ENCODE peak calls at places on chromosomes 7 and 10, in four cellular contexts. One of them, this sample, is unnamed.

GRCh38 chr10:48684792-48685651 is at the start of gene WDFY4:
- DNase-seq in HepG2: no peak
- DNase-seq in K562: no peak
- DNase-seq in HEK293T: no peak
- DNase-seq in this sample: no peak

GRCh38 chr10:6748981-6749630 is 169.0 kb upstream of the PRKCQ start:
- DNase-seq in K562: no peak
- DNase-seq in HEK293T: no peak
- DNase-seq in HepG2: no peak
- DNase-seq in this sample: no peak

GRCh38 chr10:77974396-77975074 is 48.0 kb upstream of the DLG5 start:
- DNase-seq in K562: peak
- DNase-seq in HEK293T: peak
- DNase-seq in HepG2: peak
- DNase-seq in this sample: peak

GRCh38 chr10:126115861-126116260 is 219.5 kb downstream of the FANK1 start:
- DNase-seq in HepG2: no peak
- DNase-seq in HEK293T: no peak
- DNase-seq in K562: no peak
- DNase-seq in this sample: no peak

GRCh38 chr7:90320801-90321494 is at the start of gene FAM237B:
- DNase-seq in K562: no peak
- DNase-seq in HepG2: no peak
- DNase-seq in HEK293T: peak
- DNase-seq in this sample: peak

GRCh38 chr7:94100723-94101345 is 96.7 kb upstream of the BET1 start:
- DNase-seq in HepG2: no peak
- DNase-seq in HEK293T: no peak
- DNase-seq in K562: no peak
- DNase-seq in this sample: no peak

GRCh38 chr7:12091164-12091563 is 119.9 kb upstream of the TMEM106B start:
- DNase-seq in HepG2: no peak
- DNase-seq in HEK293T: no peak
- DNase-seq in K562: no peak
- DNase-seq in this sample: no peak

GRCh38 chr7:122311719-122312118 is 7.2 kb upstream of the FEZF1 start:
- DNase-seq in K562: no peak
- DNase-seq in HEK293T: no peak
- DNase-seq in HepG2: no peak
- DNase-seq in this sample: peak

GRCh38 chr10:100841528-100841927 is 71.2 kb upstream of the SLF2 start:
- DNase-seq in HEK293T: no peak
- DNase-seq in HepG2: no peak
- DNase-seq in K562: no peak
- DNase-seq in this sample: no peak

GRCh38 chr7:83850037-83850619 is 201.2 kb upstream of the SEMA3E start:
- DNase-seq in K562: no peak
- DNase-seq in HepG2: no peak
- DNase-seq in HEK293T: no peak
- DNase-seq in this sample: no peak

GRCh38 chr10:72980348-72980747 is 25.7 kb upstream of the PLA2G12B start:
- DNase-seq in HEK293T: no peak
- DNase-seq in HepG2: no peak
- DNase-seq in K562: no peak
- DNase-seq in this sample: no peak

GRCh38 chr10:13956826-13957225 is 370.1 kb downstream of the PRPF18 start:
- DNase-seq in HEK293T: no peak
- DNase-seq in HepG2: peak
- DNase-seq in K562: no peak
- DNase-seq in this sample: no peak

GRCh38 chr10:79286318-79286951 is 60.8 kb upstream of the PPIF start:
- DNase-seq in HEK293T: no peak
- DNase-seq in K562: peak
- DNase-seq in HepG2: no peak
- DNase-seq in this sample: no peak

GRCh38 chr10:103598654-103599115 is 105.2 kb downstream of the NEURL1 start:
- DNase-seq in HepG2: peak
- DNase-seq in HEK293T: peak
- DNase-seq in K562: peak
- DNase-seq in this sample: peak

GRCh38 chr10:43595739-43596298 is 10.4 kb upstream of the ZNF485 start:
- DNase-seq in HepG2: no peak
- DNase-seq in HEK293T: no peak
- DNase-seq in K562: no peak
- DNase-seq in this sample: no peak

GRCh38 chr10:59702347-59702746 is 7.3 kb downstream of the SLC16A9 start:
- DNase-seq in HEK293T: no peak
- DNase-seq in K562: no peak
- DNase-seq in HepG2: peak
- DNase-seq in this sample: no peak

GRCh38 chr7:149547126-149547525 is 49.5 kb upstream of the ZNF746 start:
- DNase-seq in HepG2: no peak
- DNase-seq in HEK293T: no peak
- DNase-seq in K562: no peak
- DNase-seq in this sample: no peak

GRCh38 chr10:44463511-44464121 is 78.7 kb upstream of the CXCL12 start:
- DNase-seq in HEK293T: no peak
- DNase-seq in K562: no peak
- DNase-seq in HepG2: no peak
- DNase-seq in this sample: no peak

GRCh38 chr7:40516376-40516775 is 381.6 kb downstream of the SUGCT start:
- DNase-seq in HepG2: no peak
- DNase-seq in HEK293T: no peak
- DNase-seq in K562: no peak
- DNase-seq in this sample: no peak

GRCh38 chr7:68063171-68063570 is 1066.5 kb downstream of the TYW1 start:
- DNase-seq in HepG2: no peak
- DNase-seq in K562: peak
- DNase-seq in HEK293T: peak
- DNase-seq in this sample: peak

GRCh38 chr10:110407301-110408170 is 90.2 kb upstream of the DUSP5 start:
- DNase-seq in HepG2: no peak
- DNase-seq in HEK293T: no peak
- DNase-seq in K562: no peak
- DNase-seq in this sample: no peak

GRCh38 chr7:42511027-42511426 is 274.0 kb upstream of the GLI3 start:
- DNase-seq in K562: no peak
- DNase-seq in HepG2: no peak
- DNase-seq in HEK293T: no peak
- DNase-seq in this sample: no peak

GRCh38 chr7:30366606-30367005 is 82.2 kb downstream of the ZNRF2 start:
- DNase-seq in HEK293T: no peak
- DNase-seq in K562: no peak
- DNase-seq in HepG2: no peak
- DNase-seq in this sample: no peak

GRCh38 chr7:50676754-50677153 is 105.9 kb downstream of the GRB10 start:
- DNase-seq in HEK293T: no peak
- DNase-seq in K562: no peak
- DNase-seq in HepG2: no peak
- DNase-seq in this sample: no peak

GRCh38 chr7:150515248-150515647 is 576 bp downstream of the GIMAP7 start:
- DNase-seq in K562: no peak
- DNase-seq in HEK293T: no peak
- DNase-seq in HepG2: no peak
- DNase-seq in this sample: no peak

GRCh38 chr10:33123680-33124079 is 165.7 kb upstream of the ITGB1 start:
- DNase-seq in HepG2: no peak
- DNase-seq in HEK293T: no peak
- DNase-seq in K562: no peak
- DNase-seq in this sample: no peak

GRCh38 chr10:33125522-33125921 is 167.5 kb upstream of the ITGB1 start:
- DNase-seq in K562: no peak
- DNase-seq in HEK293T: no peak
- DNase-seq in HepG2: no peak
- DNase-seq in this sample: no peak

GRCh38 chr10:33126742-33127141 is 168.7 kb upstream of the ITGB1 start:
- DNase-seq in K562: no peak
- DNase-seq in HEK293T: no peak
- DNase-seq in HepG2: no peak
- DNase-seq in this sample: no peak

GRCh38 chr10:33127622-33128021 is 169.6 kb upstream of the ITGB1 start:
- DNase-seq in HepG2: no peak
- DNase-seq in K562: no peak
- DNase-seq in HEK293T: no peak
- DNase-seq in this sample: no peak

GRCh38 chr10:33126118-33126517 is 168.1 kb upstream of the ITGB1 start:
- DNase-seq in HepG2: no peak
- DNase-seq in K562: no peak
- DNase-seq in HEK293T: no peak
- DNase-seq in this sample: no peak
- TF ChIP-seq ELF4 in HepG2: no peak
- TF ChIP-seq ELF4 in K562: no peak
- TF ChIP-seq ELF4 in HEK293T: no peak
- TF ChIP-seq ELF4 in this sample: no peak

DNA sequence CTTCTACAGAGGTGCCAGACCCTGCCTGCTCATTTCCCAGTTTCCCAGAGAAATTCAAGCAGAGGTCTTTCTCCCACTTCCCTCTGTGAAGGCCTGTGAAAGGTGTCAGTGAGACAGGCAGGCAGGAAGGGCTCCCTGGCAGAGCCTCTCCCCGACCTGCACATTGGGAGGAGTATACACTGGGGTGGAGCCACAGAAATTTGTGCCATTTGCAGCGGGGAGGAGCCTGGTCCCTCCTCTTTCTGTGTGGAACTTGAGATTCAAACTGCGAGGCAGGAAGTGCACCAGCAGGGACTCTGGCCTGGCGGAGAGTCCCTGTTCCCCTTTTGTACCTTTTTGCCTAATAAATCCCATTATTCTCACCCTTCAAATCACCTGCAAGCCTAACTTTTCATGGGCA is 54.6 kb upstream of the OPN4 start:
- DNase-seq in K562: no peak
- DNase-seq in HepG2: no peak
- DNase-seq in HEK293T: no peak
- DNase-seq in this sample: peak
- TF ChIP-seq ELF4 in K562: no peak
- TF ChIP-seq ELF4 in HepG2: no peak
- TF ChIP-seq ELF4 in HEK293T: no peak
- TF ChIP-seq ELF4 in this sample: no peak

GRCh38 chr10:69234447-69234846 is 14.3 kb downstream of the HKDC1 start:
- DNase-seq in K562: no peak
- DNase-seq in HEK293T: no peak
- DNase-seq in HepG2: no peak
- DNase-seq in this sample: no peak

GRCh38 chr10:69232736-69233135 is 12.6 kb downstream of the HKDC1 start:
- DNase-seq in K562: no peak
- DNase-seq in HepG2: no peak
- DNase-seq in HEK293T: no peak
- DNase-seq in this sample: no peak

GRCh38 chr10:69229565-69229886 is 9.4 kb downstream of the HKDC1 start:
- DNase-seq in K562: no peak
- DNase-seq in HepG2: no peak
- DNase-seq in HEK293T: no peak
- DNase-seq in this sample: no peak

GRCh38 chr10:69230128-69230527 is 10.0 kb downstream of the HKDC1 start:
- DNase-seq in K562: no peak
- DNase-seq in HepG2: no peak
- DNase-seq in HEK293T: no peak
- DNase-seq in this sample: no peak

GRCh38 chr10:69232252-69232651 is 12.1 kb downstream of the HKDC1 start:
- DNase-seq in HEK293T: no peak
- DNase-seq in HepG2: no peak
- DNase-seq in K562: no peak
- DNase-seq in this sample: no peak
- TF ChIP-seq ELF4 in HEK293T: no peak
- TF ChIP-seq ELF4 in HepG2: no peak
- TF ChIP-seq ELF4 in K562: no peak
- TF ChIP-seq ELF4 in this sample: no peak

DNA sequence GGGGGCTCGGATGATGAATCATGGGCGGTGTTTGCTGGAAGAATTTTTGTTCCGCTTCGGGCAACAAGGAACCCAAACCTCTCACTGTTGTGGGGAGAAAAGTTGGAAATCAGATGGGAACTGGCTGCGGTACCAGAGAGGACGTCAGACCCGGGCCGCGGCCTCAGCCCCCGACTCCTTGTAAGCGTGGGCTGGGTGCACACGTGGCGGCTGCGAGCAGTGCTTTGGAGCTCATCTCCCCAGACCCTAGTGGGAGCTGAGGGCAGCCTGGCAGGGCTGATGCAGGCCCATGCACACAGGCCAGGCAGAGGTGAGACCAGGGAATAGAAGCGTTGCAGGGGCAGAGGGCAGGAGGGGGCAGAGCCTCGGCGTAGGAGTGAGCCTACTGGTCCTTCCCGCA is 136.5 kb downstream of the FAM53B start:
- DNase-seq in K562: no peak
- DNase-seq in HEK293T: no peak
- DNase-seq in HepG2: no peak
- DNase-seq in this sample: no peak
- TF ChIP-seq ELF4 in K562: no peak
- TF ChIP-seq ELF4 in HEK293T: no peak
- TF ChIP-seq ELF4 in HepG2: no peak
- TF ChIP-seq ELF4 in this sample: no peak

GRCh38 chr7:15560968-15561367 is 847 bp downstream of the AGMO start:
- DNase-seq in HepG2: no peak
- DNase-seq in K562: no peak
- DNase-seq in HEK293T: no peak
- DNase-seq in this sample: no peak

GRCh38 chr7:15558747-15559146 is 3.1 kb downstream of the AGMO start:
- DNase-seq in HepG2: no peak
- DNase-seq in K562: no peak
- DNase-seq in HEK293T: no peak
- DNase-seq in this sample: no peak

GRCh38 chr7:15557686-15558085 is 4.1 kb downstream of the AGMO start:
- DNase-seq in HEK293T: no peak
- DNase-seq in HepG2: no peak
- DNase-seq in K562: no peak
- DNase-seq in this sample: no peak

GRCh38 chr7:15566476-15566875 is 4.7 kb upstream of the AGMO start:
- DNase-seq in HepG2: no peak
- DNase-seq in K562: no peak
- DNase-seq in HEK293T: no peak
- DNase-seq in this sample: no peak

GRCh38 chr7:15561840-15562239 is at the start of gene AGMO:
- DNase-seq in HEK293T: no peak
- DNase-seq in K562: no peak
- DNase-seq in HepG2: peak
- DNase-seq in this sample: no peak
- TF ChIP-seq ELF4 in HEK293T: no peak
- TF ChIP-seq ELF4 in K562: no peak
- TF ChIP-seq ELF4 in HepG2: no peak
- TF ChIP-seq ELF4 in this sample: no peak